ENCODE peak calls at places on chromosomes 6 and 20, in four cellular contexts. V is HTR-8/SVneo, B is SW480, O is fibroblast of gingiva. G is an unnamed sample.

GRCh38 chr6:112429226-112429625 is 82.1 kb downstream of the RFPL4B start:
- DNase-seq in B (no peak), V (peak; percentile 21), O (no peak), G (no peak)

GRCh38 chr6:84422380-84422968 is 195.0 kb upstream of the CEP162 start:
- DNase-seq in V (peak; percentile 49), B (peak; percentile 8), O (peak; percentile 59), G (no peak)

GRCh38 chr6:158131926-158132325 is 36.1 kb downstream of the SERAC1 start:
- DNase-seq in B (peak; percentile 28), O (no peak), V (peak; percentile 30), G (no peak)

GRCh38 chr6:44039839-44040350 is 87.4 kb downstream of the MRPL14 start:
- DNase-seq in O (no peak), V (no peak), B (no peak), G (no peak)

GRCh38 chr20:23246682-23247664 is 103.6 kb upstream of the NXT1 start:
- DNase-seq in B (no peak), V (no peak), O (no peak), G (no peak)

GRCh38 chr6:40755749-40756452 is 168.7 kb upstream of the LRFN2 start:
- DNase-seq in V (peak; percentile 60), O (no peak), B (no peak), G (no peak)

GRCh38 chr6:152048921-152049320 is 241.4 kb downstream of the ESR1 start:
- DNase-seq in O (no peak), V (no peak), B (no peak), G (no peak)

GRCh38 chr6:24524801-24525200 is 30.0 kb downstream of the ALDH5A1 start:
- DNase-seq in B (no peak), V (peak; percentile 29), O (peak; percentile 29), G (no peak)

GRCh38 chr20:47790032-47790965 is 5.0 kb upstream of the SULF2 start:
- DNase-seq in O (peak; percentile 68), B (no peak), V (peak; percentile 57), G (no peak)

GRCh38 chr20:6180531-6180930 is 57.7 kb upstream of the FERMT1 start:
- DNase-seq in O (no peak), V (no peak), B (no peak), G (no peak)

GRCh38 chr20:64115171-64115911 is 8.0 kb upstream of the NPBWR2 start:
- DNase-seq in B (no peak), V (no peak), O (no peak), G (peak; percentile 3)

GRCh38 chr6:131250121-131250520 is 114.9 kb downstream of the AKAP7 start:
- DNase-seq in O (peak; percentile 35), B (no peak), V (no peak), G (no peak)

GRCh38 chr20:34797012-34797720 is 28.3 kb downstream of the NCOA6 start:
- DNase-seq in O (no peak), V (no peak), B (no peak), G (no peak)

GRCh38 chr20:56624786-56625681 is 4.1 kb upstream of the TFAP2C start:
- DNase-seq in V (no peak), O (no peak), B (no peak), G (no peak)

GRCh38 chr6:76441850-76442249 is 369.4 kb upstream of the IMPG1 start:
- DNase-seq in O (no peak), B (no peak), V (no peak), G (no peak)

GRCh38 chr6:131400054-131400781 is 172.8 kb upstream of the ARG1 start:
- DNase-seq in B (peak; percentile 3), V (peak; percentile 35), O (peak; percentile 69), G (no peak)

GRCh38 chr6:26033942-26034354 is 53.3 kb upstream of the HFE start:
- DNase-seq in B (no peak), O (no peak), V (no peak), G (no peak)

G was measured in activated T-helper 1 cell treated with anti-CD3 and anti-CD28 coated beads, Interleukin-2, amount 50 U/mL, for 16 hours.